ENCODE peak calls at places on chromosomes 4 and X, in six cellular contexts. S is PC-3; L is lower lobe of right lung; X is HCT116; F is CD4-positive, alpha-beta memory T cell; N is heart left ventricle. H is an unnamed sample. For H3K4me1, the result is how much of the 10 kb centered on the place peaks cover.

GRCh38 chr4:4658051-4658450 is 116.2 kb upstream of the STX18 start:
- DNase-seq in S (peak), L (no peak), X (peak), F (no peak), N (no peak), H (no peak)

GRCh38 chrX:68304602-68305001 is 128.7 kb downstream of the OPHN1 start:
- DNase-seq in S (no peak), L (no peak), X (no peak), F (no peak), N (no peak), H (no peak)

GRCh38 chr4:19803406-19803805 is 448.3 kb upstream of the SLIT2 start:
- DNase-seq in S (peak), L (no peak), X (no peak), F (no peak), N (no peak), H (no peak)

GRCh38 chr4:120718979-120719566 is 203.5 kb downstream of the PRDM5 start:
- DNase-seq in S (peak), L (no peak), X (peak), F (peak), N (no peak), H (no peak)

GRCh38 chr4:138553001-138553845 is 311.1 kb upstream of the SLC7A11 start:
- DNase-seq in S (no peak), L (no peak), X (no peak), F (no peak), N (no peak), H (no peak)

GRCh38 chr4:137524642-137525384 is 7.5 kb downstream of the PCDH18 start:
- DNase-seq in S (no peak), L (no peak), X (no peak), F (no peak), N (no peak), H (no peak)

GRCh38 chr4:159235779-159236368 is 133.0 kb downstream of the RAPGEF2 start:
- DNase-seq in S (no peak), L (no peak), X (no peak), F (no peak), N (no peak), H (no peak)

GRCh38 chr4:25320374-25321172 is 8.0 kb downstream of the ZCCHC4 start:
- DNase-seq in S (peak), L (no peak), X (no peak), F (no peak), N (no peak), H (no peak)

GRCh38 chr4:169208090-169208455 is 62.7 kb downstream of the SH3RF1 start:
- DNase-seq in S (no peak), L (no peak), X (no peak), F (no peak), N (no peak), H (no peak)

GRCh38 chr4:161320377-161320776 is 843.4 kb downstream of the FSTL5 start:
- DNase-seq in S (peak), L (no peak), X (peak), F (no peak), N (no peak), H (no peak)

GRCh38 chr4:8188743-8189550 is 10.1 kb upstream of the SH3TC1 start:
- DNase-seq in S (peak), L (peak), X (no peak), F (no peak), N (peak), H (no peak)

GRCh38 chr4:78439328-78439727 is 112.2 kb upstream of the ANXA3 start:
- DNase-seq in S (no peak), L (no peak), X (no peak), F (no peak), N (no peak), H (no peak)

GRCh38 chr4:76811604-76812412 is 86.1 kb downstream of the SOWAHB start:
- DNase-seq in S (no peak), L (no peak), X (no peak), F (no peak), N (peak), H (no peak)

GRCh38 chrX:53321216-53321942 is 40.0 kb upstream of the IQSEC2 start:
- DNase-seq in S (no peak), L (peak), X (no peak), F (peak), N (no peak), H (no peak)

GRCh38 chr4:67746797-67747495 is 7.2 kb downstream of the GNRHR start:
- DNase-seq in S (peak), L (no peak), X (peak), F (peak), N (no peak), H (no peak)

GRCh38 chr4:184437988-184438774 is 36.2 kb downstream of the IRF2 start:
- DNase-seq in S (no peak), L (no peak), X (no peak), F (no peak), N (no peak), H (no peak)

GRCh38 chr4:154743683-154744340 is at the start of gene LRAT:
- DNase-seq in S (peak), L (peak), X (peak), F (peak), N (no peak), H (no peak)

GRCh38 chrX:8358302-8358701 is 106.3 kb upstream of the VCX3B start:
- DNase-seq in S (no peak), L (no peak), X (no peak), F (no peak), N (no peak), H (no peak)

GRCh38 chr4:107856901-107857300 is 32.2 kb downstream of the SGMS2 start:
- DNase-seq in S (no peak), L (no peak), X (no peak), F (no peak), N (no peak), H (no peak)
- H3K4me3 ChIP-seq in S (no peak), L (no peak), X (no peak), F (no peak), N (no peak), H (no peak)

GRCh38 chrX:28582494-28582893 is 4.8 kb upstream of the IL1RAPL1 start:
- DNase-seq in S (peak), L (no peak), X (no peak), F (no peak), N (no peak), H (no peak)
- H3K27ac ChIP-seq in S (peak), L (no peak), X (no peak), F (no peak), N (no peak), H (no peak)

GRCh38 chrX:39725928-39726619 is 371.7 kb downstream of the BCOR start:
- DNase-seq in S (peak), L (no peak), X (no peak), F (no peak), N (no peak), H (no peak)

GRCh38 chrX:39728852-39729587 is 368.7 kb downstream of the BCOR start:
- DNase-seq in S (no peak), L (no peak), X (no peak), F (no peak), N (no peak), H (no peak)

GRCh38 chrX:39725114-39725513 is 372.6 kb downstream of the BCOR start:
- DNase-seq in S (no peak), L (no peak), X (no peak), F (no peak), N (no peak), H (no peak)

GRCh38 chrX:39728025-39728424 is 369.7 kb downstream of the BCOR start:
- DNase-seq in S (no peak), L (no peak), X (no peak), F (no peak), N (no peak), H (no peak)

DNA sequence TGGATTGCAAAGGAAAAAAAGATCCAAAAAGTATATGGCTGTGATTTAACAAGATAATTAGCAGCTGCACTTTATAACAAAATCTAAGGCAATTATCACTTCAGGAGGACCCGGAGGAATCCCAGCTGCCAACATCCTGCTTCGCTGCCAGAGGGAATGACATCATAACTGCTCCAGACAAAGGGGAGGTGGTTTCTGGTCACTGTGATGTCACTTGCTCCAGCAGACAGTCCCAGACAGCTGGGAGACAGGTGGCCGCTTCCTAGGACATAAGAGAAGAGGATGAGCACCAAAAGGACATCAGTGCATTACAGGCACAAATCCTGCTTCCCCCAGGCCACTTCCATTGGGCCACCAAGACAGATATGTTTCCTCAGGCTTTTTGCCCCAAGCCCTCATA is 370.9 kb downstream of the BCOR start:
- DNase-seq in S (no peak), L (no peak), X (no peak), F (no peak), N (no peak), H (no peak)
- H3K4me1 ChIP-seq in S (under half), L (under half), X (under half), F (under half), N (under half), H (under half)

DNA sequence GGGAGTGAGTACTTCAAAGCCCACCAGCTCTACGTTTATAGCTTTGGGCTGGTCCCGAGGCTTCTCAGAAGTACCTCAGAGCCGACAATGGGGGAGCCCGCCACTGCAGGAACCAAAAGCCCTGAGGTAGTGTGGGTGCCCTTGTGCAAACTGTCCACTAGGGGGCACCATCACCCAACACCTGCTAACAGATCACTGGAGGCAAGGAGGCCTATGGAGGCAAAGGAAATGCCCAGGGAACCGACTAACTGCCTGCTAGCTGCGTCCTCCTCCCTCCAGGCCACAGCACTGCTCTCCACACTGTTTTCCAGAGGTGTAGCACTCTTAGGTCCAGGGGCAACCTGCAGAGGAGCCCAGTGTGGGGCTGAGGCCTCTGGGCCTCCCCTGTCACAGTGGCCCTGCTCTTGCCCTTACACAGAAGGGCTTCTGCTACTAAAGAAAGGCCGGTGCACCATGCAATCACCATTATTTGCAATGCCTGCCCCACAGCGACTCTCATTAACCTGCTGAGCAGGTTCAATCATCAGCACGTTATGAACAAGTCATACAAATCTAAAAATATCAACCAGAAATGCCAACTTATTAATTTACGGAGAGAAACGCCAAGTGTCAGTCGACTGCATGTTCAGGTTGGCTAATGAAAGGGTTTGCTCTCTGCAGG is 159.1 kb downstream of the NSUN7 start:
- DNase-seq in S (peak), L (peak), X (peak), F (peak), N (no peak), H (peak)
- H3K4me3 ChIP-seq in S (peak), L (no peak), X (peak), F (no peak), N (no peak), H (no peak)

GRCh38 chr4:95061220-95061619 is 303.5 kb downstream of the BMPR1B start:
- DNase-seq in S (no peak), L (no peak), X (no peak), F (no peak), N (no peak), H (no peak)

GRCh38 chr4:95068818-95069478 is 311.2 kb downstream of the BMPR1B start:
- DNase-seq in S (no peak), L (no peak), X (no peak), F (no peak), N (no peak), H (no peak)

GRCh38 chr4:95068401-95068800 is 310.6 kb downstream of the BMPR1B start:
- DNase-seq in S (no peak), L (no peak), X (no peak), F (no peak), N (no peak), H (no peak)

DNA sequence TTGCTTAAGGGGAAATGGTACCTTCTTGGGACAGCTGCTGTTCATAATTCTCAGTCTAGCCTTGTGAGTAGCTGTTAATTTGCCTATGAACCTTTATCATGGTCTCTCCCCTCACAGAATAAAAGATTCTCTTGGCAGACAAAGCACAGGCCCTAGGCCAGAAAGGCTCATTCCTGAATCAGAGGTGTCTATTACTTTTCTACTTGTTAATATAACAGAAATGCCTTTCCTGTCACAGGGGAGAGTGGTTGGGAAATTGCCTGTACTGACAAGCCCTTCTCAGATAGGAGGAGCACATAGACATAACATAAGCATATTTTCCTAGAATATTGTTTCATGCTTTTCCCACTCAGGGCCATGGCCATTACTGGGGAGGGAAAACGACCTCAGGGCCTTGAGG is 308.3 kb downstream of the BMPR1B start:
- DNase-seq in S (no peak), L (no peak), X (no peak), F (no peak), N (no peak), H (no peak)
- H3K27ac ChIP-seq in S (no peak), L (no peak), X (no peak), F (no peak), N (no peak), H (no peak)

H was measured in effector memory CD4-positive, alpha-beta T cell.